ENCODE peak calls at places on chromosomes 5 and 9, in seven cellular contexts. One of them, this sample, is unnamed.

GRCh38 chr9:132631280-132631679 is 38.5 kb downstream of the DDX31 start:
- DNase-seq in tibial nerve: no peak
- DNase-seq in BE2C: no peak
- DNase-seq in iPS DF 6.9: no peak
- DNase-seq in GM23248: peak; percentile 55
- DNase-seq in NB4: no peak
- DNase-seq in IMR-90: peak; percentile 87
- DNase-seq in this sample: peak; percentile 77

GRCh38 chr5:76479973-76480667 is 77.0 kb downstream of the IQGAP2 start:
- DNase-seq in tibial nerve: no peak
- DNase-seq in BE2C: no peak
- DNase-seq in iPS DF 6.9: no peak
- DNase-seq in GM23248: no peak
- DNase-seq in NB4: peak; percentile 22
- DNase-seq in IMR-90: no peak
- DNase-seq in this sample: no peak

GRCh38 chr5:65624025-65624569 is at the start of gene TRIM23:
- DNase-seq in tibial nerve: peak; percentile 79
- DNase-seq in BE2C: peak; percentile 93
- DNase-seq in iPS DF 6.9: peak; percentile 61
- DNase-seq in GM23248: peak; percentile 99
- DNase-seq in NB4: peak; percentile 92
- DNase-seq in IMR-90: peak; percentile 91
- DNase-seq in this sample: peak; percentile 84

GRCh38 chr9:35579130-35579529 is 25.9 kb upstream of the TESK1 start:
- DNase-seq in tibial nerve: no peak
- DNase-seq in BE2C: no peak
- DNase-seq in iPS DF 6.9: no peak
- DNase-seq in GM23248: no peak
- DNase-seq in NB4: no peak
- DNase-seq in IMR-90: peak; percentile 19
- DNase-seq in this sample: no peak

GRCh38 chr5:109805882-109806281 is 116.2 kb downstream of the MAN2A1 start:
- DNase-seq in tibial nerve: no peak
- DNase-seq in BE2C: peak; percentile 30
- DNase-seq in iPS DF 6.9: no peak
- DNase-seq in GM23248: no peak
- DNase-seq in NB4: no peak
- DNase-seq in IMR-90: no peak
- DNase-seq in this sample: no peak

GRCh38 chr5:126488362-126489065 is 65.3 kb downstream of the GRAMD2B start:
- DNase-seq in tibial nerve: no peak
- DNase-seq in BE2C: no peak
- DNase-seq in iPS DF 6.9: no peak
- DNase-seq in GM23248: no peak
- DNase-seq in NB4: no peak
- DNase-seq in IMR-90: no peak
- DNase-seq in this sample: no peak

GRCh38 chr9:131289301-131290038 is at the start of gene PLPP7:
- DNase-seq in tibial nerve: peak; percentile 61
- DNase-seq in BE2C: peak; percentile 86
- DNase-seq in iPS DF 6.9: no peak
- DNase-seq in GM23248: peak; percentile 59
- DNase-seq in NB4: no peak
- DNase-seq in IMR-90: peak; percentile 48
- DNase-seq in this sample: peak; percentile 57

GRCh38 chr5:140240987-140241706 is 61.8 kb downstream of the PFDN1 start:
- DNase-seq in tibial nerve: peak; percentile 69
- DNase-seq in BE2C: peak; percentile 96
- DNase-seq in iPS DF 6.9: no peak
- DNase-seq in GM23248: peak; percentile 95
- DNase-seq in NB4: no peak
- DNase-seq in IMR-90: peak; percentile 92
- DNase-seq in this sample: peak; percentile 87

GRCh38 chr5:5025774-5026406 is 114.2 kb upstream of the ADAMTS16 start:
- DNase-seq in tibial nerve: no peak
- DNase-seq in BE2C: peak; percentile 18
- DNase-seq in iPS DF 6.9: no peak
- DNase-seq in GM23248: no peak
- DNase-seq in NB4: peak; percentile 28
- DNase-seq in IMR-90: no peak
- DNase-seq in this sample: no peak

GRCh38 chr9:133979124-133979920 is 12.8 kb downstream of the VAV2 start:
- DNase-seq in tibial nerve: no peak
- DNase-seq in BE2C: no peak
- DNase-seq in iPS DF 6.9: no peak
- DNase-seq in GM23248: peak; percentile 55
- DNase-seq in NB4: no peak
- DNase-seq in IMR-90: peak; percentile 37
- DNase-seq in this sample: peak; percentile 27

GRCh38 chr9:111962021-111962420 is 65.4 kb downstream of the UGCG start:
- DNase-seq in tibial nerve: no peak
- DNase-seq in BE2C: no peak
- DNase-seq in iPS DF 6.9: no peak
- DNase-seq in GM23248: no peak
- DNase-seq in NB4: no peak
- DNase-seq in IMR-90: no peak
- DNase-seq in this sample: no peak

GRCh38 chr5:120531215-120531614 is 67.1 kb downstream of the PRR16 start:
- DNase-seq in tibial nerve: no peak
- DNase-seq in BE2C: peak; percentile 12
- DNase-seq in iPS DF 6.9: no peak
- DNase-seq in GM23248: no peak
- DNase-seq in NB4: no peak
- DNase-seq in IMR-90: no peak
- DNase-seq in this sample: no peak

GRCh38 chr5:150497274-150497988 is 10.5 kb upstream of the NDST1 start:
- DNase-seq in tibial nerve: peak; percentile 67
- DNase-seq in BE2C: peak; percentile 90
- DNase-seq in iPS DF 6.9: no peak
- DNase-seq in GM23248: peak; percentile 99
- DNase-seq in NB4: no peak
- DNase-seq in IMR-90: peak; percentile 96
- DNase-seq in this sample: peak; percentile 91

GRCh38 chr9:136328622-136329041 is 1.3 kb downstream of the GPSM1 start:
- DNase-seq in tibial nerve: no peak
- DNase-seq in BE2C: peak; percentile 71
- DNase-seq in iPS DF 6.9: no peak
- DNase-seq in GM23248: peak; percentile 69
- DNase-seq in NB4: no peak
- DNase-seq in IMR-90: peak; percentile 36
- DNase-seq in this sample: peak; percentile 47
- H3K4me3 ChIP-seq in tibial nerve: peak overlapping the region; percentile 89
- H3K4me3 ChIP-seq in BE2C: peak overlapping the region; percentile 80
- H3K4me3 ChIP-seq in iPS DF 6.9: no peak overlapping the region
- H3K4me3 ChIP-seq in GM23248: peak overlapping the region; percentile 72
- H3K4me3 ChIP-seq in NB4: no peak overlapping the region
- H3K4me3 ChIP-seq in IMR-90: peak overlapping the region; percentile 96
- H3K4me3 ChIP-seq in this sample: peak overlapping the region; percentile 75

GRCh38 chr5:143399616-143400540 is 3.6 kb downstream of the NR3C1 start:
- DNase-seq in tibial nerve: no peak
- DNase-seq in BE2C: no peak
- DNase-seq in iPS DF 6.9: no peak
- DNase-seq in GM23248: peak; percentile 34
- DNase-seq in NB4: no peak
- DNase-seq in IMR-90: no peak
- DNase-seq in this sample: no peak
- H3K4me3 ChIP-seq in tibial nerve: peak overlapping the region; percentile 87
- H3K4me3 ChIP-seq in BE2C: no peak overlapping the region
- H3K4me3 ChIP-seq in iPS DF 6.9: no peak overlapping the region
- H3K4me3 ChIP-seq in GM23248: peak overlapping the region; percentile 99
- H3K4me3 ChIP-seq in NB4: peak overlapping the region; percentile 95
- H3K4me3 ChIP-seq in IMR-90: peak overlapping the region; percentile 97
- H3K4me3 ChIP-seq in this sample: peak overlapping the region; percentile 92

GRCh38 chr5:172630482-172630881 is 10.6 kb upstream of the NEURL1B start:
- DNase-seq in tibial nerve: no peak
- DNase-seq in BE2C: no peak
- DNase-seq in iPS DF 6.9: no peak
- DNase-seq in GM23248: no peak
- DNase-seq in NB4: no peak
- DNase-seq in IMR-90: no peak
- DNase-seq in this sample: no peak

GRCh38 chr5:172634106-172634899 is 6.8 kb upstream of the NEURL1B start:
- DNase-seq in tibial nerve: no peak
- DNase-seq in BE2C: no peak
- DNase-seq in iPS DF 6.9: no peak
- DNase-seq in GM23248: no peak
- DNase-seq in NB4: no peak
- DNase-seq in IMR-90: no peak
- DNase-seq in this sample: no peak

GRCh38 chr5:172630961-172631360 is 10.1 kb upstream of the NEURL1B start:
- DNase-seq in tibial nerve: no peak
- DNase-seq in BE2C: no peak
- DNase-seq in iPS DF 6.9: no peak
- DNase-seq in GM23248: no peak
- DNase-seq in NB4: no peak
- DNase-seq in IMR-90: no peak
- DNase-seq in this sample: no peak

GRCh38 chr5:172633403-172633970 is 7.6 kb upstream of the NEURL1B start:
- DNase-seq in tibial nerve: no peak
- DNase-seq in BE2C: no peak
- DNase-seq in iPS DF 6.9: no peak
- DNase-seq in GM23248: no peak
- DNase-seq in NB4: no peak
- DNase-seq in IMR-90: no peak
- DNase-seq in this sample: no peak

GRCh38 chr5:172632346-172633092 is 8.5 kb upstream of the NEURL1B start:
- DNase-seq in tibial nerve: no peak
- DNase-seq in BE2C: no peak
- DNase-seq in iPS DF 6.9: no peak
- DNase-seq in GM23248: no peak
- DNase-seq in NB4: no peak
- DNase-seq in IMR-90: no peak
- DNase-seq in this sample: no peak
- H3K4me3 ChIP-seq in tibial nerve: no peak overlapping the region
- H3K4me3 ChIP-seq in BE2C: no peak overlapping the region
- H3K4me3 ChIP-seq in iPS DF 6.9: no peak overlapping the region
- H3K4me3 ChIP-seq in GM23248: no peak overlapping the region
- H3K4me3 ChIP-seq in NB4: no peak overlapping the region
- H3K4me3 ChIP-seq in IMR-90: no peak overlapping the region
- H3K4me3 ChIP-seq in this sample: no peak overlapping the region

DNA sequence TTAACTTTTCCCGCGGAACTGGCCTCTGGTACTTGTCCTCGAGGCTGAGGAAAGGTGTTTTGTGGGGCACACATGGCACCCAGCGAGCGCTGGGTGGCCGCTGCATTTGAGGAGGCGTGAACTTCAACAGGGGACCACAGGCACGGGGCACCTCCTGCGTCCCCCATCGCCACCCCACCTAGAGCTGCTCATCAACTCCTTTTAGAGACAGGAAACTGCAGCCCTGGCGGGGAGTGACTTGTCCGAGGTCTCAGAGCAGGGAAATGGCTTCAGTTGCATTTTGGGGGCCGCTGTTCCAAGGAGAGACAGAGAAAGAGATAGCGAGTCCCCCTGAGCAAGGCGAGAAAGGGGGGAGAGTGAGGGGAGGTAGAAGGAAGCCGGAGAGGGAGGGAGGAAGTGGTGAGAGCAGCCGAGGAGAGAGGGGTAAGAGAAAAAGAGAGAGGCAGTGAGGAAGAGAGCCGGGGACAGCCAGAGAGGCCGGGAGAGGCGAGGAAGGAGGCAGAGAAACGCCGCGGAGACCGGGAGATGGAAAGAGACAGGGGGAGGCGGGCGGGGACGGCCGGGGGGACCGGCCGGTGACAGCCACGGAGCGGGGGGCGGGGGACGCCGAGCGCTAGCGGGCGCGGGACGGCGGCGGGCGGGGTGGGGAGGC is 12.5 kb upstream of the LHX2 start:
- DNase-seq in tibial nerve: no peak
- DNase-seq in BE2C: no peak
- DNase-seq in iPS DF 6.9: no peak
- DNase-seq in GM23248: no peak
- DNase-seq in NB4: peak; percentile 24
- DNase-seq in IMR-90: no peak
- DNase-seq in this sample: no peak
- H3K4me3 ChIP-seq in tibial nerve: no peak overlapping the region
- H3K4me3 ChIP-seq in BE2C: no peak overlapping the region
- H3K4me3 ChIP-seq in iPS DF 6.9: no peak overlapping the region
- H3K4me3 ChIP-seq in GM23248: peak overlapping the region; percentile 51
- H3K4me3 ChIP-seq in NB4: no peak overlapping the region
- H3K4me3 ChIP-seq in IMR-90: peak overlapping the region; percentile 34
- H3K4me3 ChIP-seq in this sample: peak overlapping the region; percentile 39

GRCh38 chr5:14597080-14597479 is 15.5 kb downstream of the OTULINL start:
- DNase-seq in tibial nerve: no peak
- DNase-seq in BE2C: no peak
- DNase-seq in iPS DF 6.9: no peak
- DNase-seq in GM23248: no peak
- DNase-seq in NB4: no peak
- DNase-seq in IMR-90: no peak
- DNase-seq in this sample: no peak

GRCh38 chr5:14598225-14598624 is 16.6 kb downstream of the OTULINL start:
- DNase-seq in tibial nerve: no peak
- DNase-seq in BE2C: no peak
- DNase-seq in iPS DF 6.9: no peak
- DNase-seq in GM23248: no peak
- DNase-seq in NB4: no peak
- DNase-seq in IMR-90: no peak
- DNase-seq in this sample: no peak

GRCh38 chr5:14594378-14595074 is 12.9 kb downstream of the OTULINL start:
- DNase-seq in tibial nerve: no peak
- DNase-seq in BE2C: no peak
- DNase-seq in iPS DF 6.9: no peak
- DNase-seq in GM23248: no peak
- DNase-seq in NB4: no peak
- DNase-seq in IMR-90: no peak
- DNase-seq in this sample: no peak

GRCh38 chr5:14595189-14595588 is 13.6 kb downstream of the OTULINL start:
- DNase-seq in tibial nerve: no peak
- DNase-seq in BE2C: peak; percentile 66
- DNase-seq in iPS DF 6.9: no peak
- DNase-seq in GM23248: no peak
- DNase-seq in NB4: peak; percentile 56
- DNase-seq in IMR-90: no peak
- DNase-seq in this sample: no peak

DNA sequence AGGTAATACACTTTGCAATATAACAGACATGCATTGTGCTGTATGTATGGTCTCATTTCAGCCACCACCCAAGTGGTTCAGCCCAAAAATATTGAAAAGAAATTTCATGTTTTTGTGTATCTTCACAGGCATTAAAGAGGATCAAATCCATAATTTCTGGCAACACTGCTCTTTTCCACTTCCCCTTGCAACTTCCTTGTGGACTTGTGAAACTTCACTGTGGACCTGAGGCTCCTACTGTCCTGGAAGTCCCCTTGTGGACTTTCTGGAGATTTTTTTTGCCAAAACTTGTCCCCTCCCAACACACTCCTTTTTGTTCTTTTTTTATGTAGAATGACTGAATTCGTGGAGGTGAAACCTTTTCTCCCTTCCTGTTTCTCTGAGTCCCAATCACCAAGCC is 14.3 kb downstream of the OTULINL start:
- DNase-seq in tibial nerve: no peak
- DNase-seq in BE2C: no peak
- DNase-seq in iPS DF 6.9: no peak
- DNase-seq in GM23248: no peak
- DNase-seq in NB4: no peak
- DNase-seq in IMR-90: no peak
- DNase-seq in this sample: no peak
- H3K4me3 ChIP-seq in tibial nerve: no peak overlapping the region
- H3K4me3 ChIP-seq in BE2C: no peak overlapping the region
- H3K4me3 ChIP-seq in iPS DF 6.9: no peak overlapping the region
- H3K4me3 ChIP-seq in GM23248: no peak overlapping the region
- H3K4me3 ChIP-seq in NB4: no peak overlapping the region
- H3K4me3 ChIP-seq in IMR-90: no peak overlapping the region
- H3K4me3 ChIP-seq in this sample: no peak overlapping the region